ENCODE peak calls at places on chromosomes 3 and 15, in seven cellular contexts. A, P, T, F, I, N and X are unnamed samples.

GRCh38 chr3:138939563-138940241 is 7.2 kb downstream of the FOXL2 start:
- DNase-seq in F (no peak), P (no peak), I (no peak), T (peak; percentile 70), A (no peak), N (no peak), X (peak; percentile 63)

GRCh38 chr15:90889313-90889730 is 5.0 kb downstream of the FES start:
- DNase-seq in N (no peak), F (peak; percentile 45), I (no peak), A (no peak), P (no peak), T (no peak), X (no peak)

GRCh38 chr3:135924506-135924905 is 41.0 kb upstream of the PPP2R3A start:
- DNase-seq in N (no peak), F (peak; percentile 76), A (no peak), T (no peak), P (no peak), I (no peak), X (no peak)

GRCh38 chr3:102053375-102053989 is 204.2 kb downstream of the NFKBIZ start:
- DNase-seq in T (no peak), F (peak; percentile 63), I (no peak), P (no peak), A (peak; percentile 62), N (no peak), X (peak; percentile 16)

GRCh38 chr3:171833775-171834460 is 9.2 kb upstream of the TMEM212 start:
- DNase-seq in I (peak; percentile 72), N (no peak), F (no peak), P (no peak), A (peak; percentile 87), T (no peak), X (no peak)

GRCh38 chr3:146387566-146387965 is 81.8 kb downstream of the PLSCR2 start:
- DNase-seq in A (no peak), I (no peak), N (no peak), P (no peak), T (no peak), F (no peak), X (no peak)

GRCh38 chr3:7739754-7740153 is 761.9 kb upstream of the LMCD1 start:
- DNase-seq in P (no peak), F (no peak), I (no peak), T (no peak), A (no peak), N (no peak), X (no peak)

GRCh38 chr15:90954712-90955671 is at the start of gene RCCD1:
- DNase-seq in F (peak; percentile 96), P (peak; percentile 78), A (peak; percentile 93), I (peak; percentile 96), T (peak; percentile 97), N (peak; percentile 85), X (peak; percentile 98)

GRCh38 chr3:31979006-31979697 is 1.9 kb downstream of the OSBPL10 start:
- DNase-seq in T (no peak), A (no peak), N (no peak), F (no peak), P (no peak), I (no peak), X (no peak)

GRCh38 chr15:87967951-87968350 is 288.6 kb downstream of the NTRK3 start:
- DNase-seq in N (no peak), A (no peak), P (no peak), T (no peak), I (no peak), F (no peak), X (no peak)

GRCh38 chr3:146142757-146143156 is 18.2 kb downstream of the PLOD2 start:
- DNase-seq in I (peak; percentile 89), F (no peak), N (no peak), T (no peak), P (no peak), A (peak; percentile 80), X (peak; percentile 36)

GRCh38 chr15:90872481-90873184 is 4.2 kb downstream of the FURIN start:
- DNase-seq in I (peak; percentile 90), A (peak; percentile 80), T (peak; percentile 30), P (no peak), N (no peak), F (no peak), X (peak; percentile 35)

GRCh38 chr3:170907519-170908234 is 760 bp downstream of the EIF5A2 start:
- DNase-seq in F (no peak), N (no peak), A (peak; percentile 11), P (no peak), I (peak; percentile 48), T (no peak), X (peak; percentile 19)

GRCh38 chr15:45705510-45706473 is 71.0 kb downstream of the SQOR start:
- DNase-seq in P (peak; percentile 82), N (peak; percentile 68), F (peak; percentile 70), A (peak; percentile 86), I (peak; percentile 88), T (peak; percentile 86), X (peak; percentile 89)

GRCh38 chr3:195068045-195068444 is 202.9 kb downstream of the XXYLT1 start:
- DNase-seq in A (peak; percentile 7), F (no peak), T (no peak), N (no peak), I (peak; percentile 10), P (no peak), X (no peak)

GRCh38 chr15:71252036-71252898 is 137.0 kb downstream of the THSD4 start:
- DNase-seq in F (peak; percentile 99), A (peak; percentile 56), I (peak; percentile 71), P (no peak), T (no peak), N (no peak), X (no peak)

GRCh38 chr3:9496893-9497292 is 56.7 kb downstream of the LHFPL4 start:
- DNase-seq in A (no peak), P (no peak), T (no peak), N (no peak), F (no peak), I (no peak), X (no peak)

GRCh38 chr3:174162550-174162949 is 696.6 kb upstream of the NAALADL2 start:
- DNase-seq in I (peak; percentile 32), N (no peak), A (peak; percentile 66), T (no peak), P (no peak), F (no peak), X (no peak)

GRCh38 chr3:14042680-14043079 is 82.0 kb downstream of the CHCHD4 start:
- DNase-seq in I (no peak), T (no peak), P (no peak), F (no peak), N (no peak), A (peak; percentile 48), X (no peak)

GRCh38 chr3:149077638-149078037 is 8.7 kb downstream of the HLTF start:
- DNase-seq in T (no peak), N (no peak), I (peak; percentile 86), A (peak; percentile 43), F (peak; percentile 42), P (no peak), X (no peak)

GRCh38 chr3:105440113-105440512 is 73.4 kb downstream of the ALCAM start:
- DNase-seq in P (no peak), N (no peak), A (no peak), F (no peak), T (no peak), I (no peak), X (peak; percentile 48)

GRCh38 chr3:55449527-55449926 is 37.6 kb downstream of the WNT5A start:
- DNase-seq in A (no peak), T (no peak), F (no peak), N (no peak), I (no peak), P (no peak), X (no peak)
- H3K4ac ChIP-seq in A (no peak overlapping the region), T (no peak overlapping the region), F (no peak overlapping the region), N (no peak overlapping the region), I (no peak overlapping the region), P (no peak overlapping the region), X (no peak overlapping the region)

GRCh38 chr3:57064615-57065014 is 4.2 kb downstream of the SPATA12 start:
- DNase-seq in T (no peak), F (no peak), A (no peak), P (no peak), I (no peak), N (no peak), X (no peak)

GRCh38 chr3:57066471-57066870 is 6.0 kb downstream of the SPATA12 start:
- DNase-seq in I (no peak), A (no peak), N (no peak), T (no peak), P (no peak), F (no peak), X (no peak)

GRCh38 chr3:57063027-57063426 is 2.6 kb downstream of the SPATA12 start:
- DNase-seq in T (no peak), I (no peak), F (no peak), A (no peak), N (no peak), P (no peak), X (no peak)

GRCh38 chr3:57068437-57069089 is 8.1 kb downstream of the SPATA12 start:
- DNase-seq in T (no peak), I (peak; percentile 88), N (no peak), A (peak; percentile 61), P (no peak), F (no peak), X (no peak)

GRCh38 chr3:57065588-57065987 is 5.1 kb downstream of the SPATA12 start:
- DNase-seq in F (peak; percentile 44), I (peak; percentile 62), N (no peak), T (peak; percentile 58), P (no peak), A (peak; percentile 19), X (peak; percentile 74)
- H4K8ac ChIP-seq in F (no peak overlapping the region), I (no peak overlapping the region), N (no peak overlapping the region), T (no peak overlapping the region), P (no peak overlapping the region), A (no peak overlapping the region), X (no peak overlapping the region)

DNA sequence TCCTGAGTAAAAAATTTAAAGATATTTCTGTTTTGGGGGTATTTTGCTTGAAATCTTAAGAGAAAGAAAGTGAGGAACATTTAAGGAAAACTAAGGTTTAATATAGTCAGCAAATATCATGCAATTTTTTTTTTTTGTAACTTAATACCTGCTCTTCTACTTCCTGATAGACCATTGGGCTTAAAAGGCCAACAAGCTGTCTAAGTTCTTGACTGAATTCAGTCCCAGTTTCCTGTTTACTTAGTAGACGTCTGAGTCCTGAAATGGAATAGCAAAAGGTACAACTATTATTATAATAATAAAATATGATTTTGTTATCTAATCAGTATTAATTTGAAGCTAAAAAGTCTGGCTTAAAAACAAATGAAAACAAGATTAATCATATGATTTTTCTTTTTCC is 37.9 kb downstream of the IQCB1 start:
- DNase-seq in N (no peak), I (no peak), F (no peak), A (no peak), P (no peak), T (no peak), X (no peak)
- H2BK5ac ChIP-seq in N (no peak overlapping the region), I (no peak overlapping the region), F (no peak overlapping the region), A (no peak overlapping the region), P (no peak overlapping the region), T (no peak overlapping the region), X (no peak overlapping the region)

GRCh38 chr15:65558997-65559760 is 28.9 kb downstream of the HACD3 start:
- DNase-seq in I (no peak), F (peak; percentile 90), N (no peak), P (no peak), A (no peak), T (no peak), X (no peak)
- H3K4ac ChIP-seq in I (no peak overlapping the region), F (no peak overlapping the region), N (no peak overlapping the region), P (no peak overlapping the region), A (no peak overlapping the region), T (no peak overlapping the region), X (no peak overlapping the region)

GRCh38 chr3:35275768-35276167 is 363.6 kb upstream of the ARPP21 start:
- DNase-seq in I (no peak), A (no peak), P (no peak), T (no peak), F (no peak), N (no peak), X (peak; percentile 7)

GRCh38 chr3:35276616-35277015 is 362.7 kb upstream of the ARPP21 start:
- DNase-seq in N (no peak), I (no peak), T (no peak), A (no peak), P (no peak), F (no peak), X (no peak)
- H4K8ac ChIP-seq in N (no peak overlapping the region), I (no peak overlapping the region), T (no peak overlapping the region), A (no peak overlapping the region), P (no peak overlapping the region), F (no peak overlapping the region), X (no peak overlapping the region)